ENCODE peak calls at places on chromosomes 16 and 17, in eight cellular contexts. Z is HFF-Myc; S is fibroblast of lung; A is CD8-positive, alpha-beta T cell; V is fibroblast of villous mesenchyme; B is kidney; X is PC-3; C is cardiac muscle cell. E is an unnamed sample.

GRCh38 chr17:2027528-2028233 is 2.3 kb upstream of the DPH1 start:
- DNase-seq in S (peak), X (no peak), A (no peak), Z (no peak), V (no peak), C (no peak), B (no peak), E (no peak)

GRCh38 chr17:67718325-67718941 is 697 bp downstream of the NOL11 start:
- DNase-seq in C (no peak), S (peak), Z (no peak), X (peak), V (no peak), B (no peak), A (no peak), E (no peak)

GRCh38 chr16:67449328-67449727 is 18.4 kb downstream of the HSD11B2 start:
- DNase-seq in C (no peak), Z (no peak), S (no peak), B (no peak), A (no peak), X (no peak), V (no peak), E (no peak)

GRCh38 chr17:38868095-38868967 is 1.5 kb upstream of the LASP1 start:
- DNase-seq in V (peak), B (peak), Z (no peak), X (no peak), C (peak), A (no peak), S (peak), E (no peak)

GRCh38 chr16:85026696-85027095 is 899 bp upstream of the KIAA0513 start:
- DNase-seq in C (no peak), V (no peak), A (no peak), B (no peak), X (peak), Z (no peak), S (no peak), E (no peak)

GRCh38 chr16:51881731-51882130 is 665.2 kb downstream of the TOX3 start:
- DNase-seq in S (peak), X (no peak), B (no peak), C (no peak), Z (no peak), V (peak), A (no peak), E (no peak)

GRCh38 chr17:30318190-30318589 is 15.7 kb downstream of the TMIGD1 start:
- DNase-seq in X (peak), Z (no peak), S (no peak), V (no peak), B (no peak), A (no peak), C (no peak), E (no peak)

GRCh38 chr16:17367932-17368331 is 102.8 kb downstream of the XYLT1 start:
- DNase-seq in X (no peak), C (peak), V (peak), A (no peak), B (no peak), Z (no peak), S (peak), E (no peak)

GRCh38 chr16:20940864-20941634 is 40.5 kb downstream of the LYRM1 start:
- DNase-seq in S (no peak), B (no peak), A (no peak), Z (no peak), V (no peak), X (peak), C (no peak), E (no peak)

DNA sequence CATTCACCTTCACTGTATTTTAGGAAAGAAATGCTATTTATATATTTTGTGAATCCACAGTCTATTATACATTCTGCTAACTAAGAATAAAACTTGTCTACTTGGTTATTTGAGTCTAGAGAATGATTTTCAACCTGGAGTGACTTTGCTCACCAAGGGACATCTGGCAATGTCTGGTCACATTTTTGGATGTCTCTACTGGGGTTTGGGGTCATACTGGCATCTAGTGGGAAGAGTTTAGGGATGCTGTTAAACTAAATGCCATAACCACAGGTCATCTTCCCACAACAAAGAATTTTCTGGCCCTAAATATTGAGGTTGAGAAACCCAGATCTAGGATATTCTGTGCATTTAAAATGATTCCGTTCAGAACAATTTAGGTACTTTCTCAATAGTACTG is 26.0 kb downstream of the KCNJ16 start:
- DNase-seq in S (no peak), A (no peak), V (no peak), C (no peak), X (peak), B (no peak), Z (no peak), E (no peak)
- TF ChIP-seq CTCF in S (peak), A (no peak), V (no peak), C (no peak), X (peak), B (no peak), Z (peak), E (no peak)

GRCh38 chr17:45848405-45848804 is 3.7 kb downstream of the SPPL2C start:
- DNase-seq in S (no peak), C (no peak), Z (no peak), X (no peak), A (no peak), V (no peak), B (no peak), E (no peak)
- H3K4me3 ChIP-seq in S (no peak), C (no peak), Z (no peak), X (no peak), A (no peak), V (no peak), B (no peak), E (no peak)

GRCh38 chr16:83968483-83968865 is 430 bp downstream of the NECAB2 start:
- DNase-seq in S (no peak), Z (no peak), V (no peak), C (peak), A (no peak), B (no peak), X (no peak), E (no peak)

GRCh38 chr16:83967091-83967490 is 953 bp upstream of the NECAB2 start:
- DNase-seq in X (no peak), V (no peak), Z (no peak), S (no peak), C (no peak), B (no peak), A (no peak), E (no peak)

GRCh38 chr16:83966153-83966696 is 1.8 kb upstream of the NECAB2 start:
- DNase-seq in Z (no peak), B (no peak), C (no peak), V (no peak), S (no peak), A (no peak), X (no peak), E (no peak)

GRCh38 chr16:83968891-83969672 is 1.0 kb downstream of the NECAB2 start:
- DNase-seq in A (no peak), X (no peak), B (peak), Z (no peak), S (no peak), V (no peak), C (no peak), E (no peak)

DNA sequence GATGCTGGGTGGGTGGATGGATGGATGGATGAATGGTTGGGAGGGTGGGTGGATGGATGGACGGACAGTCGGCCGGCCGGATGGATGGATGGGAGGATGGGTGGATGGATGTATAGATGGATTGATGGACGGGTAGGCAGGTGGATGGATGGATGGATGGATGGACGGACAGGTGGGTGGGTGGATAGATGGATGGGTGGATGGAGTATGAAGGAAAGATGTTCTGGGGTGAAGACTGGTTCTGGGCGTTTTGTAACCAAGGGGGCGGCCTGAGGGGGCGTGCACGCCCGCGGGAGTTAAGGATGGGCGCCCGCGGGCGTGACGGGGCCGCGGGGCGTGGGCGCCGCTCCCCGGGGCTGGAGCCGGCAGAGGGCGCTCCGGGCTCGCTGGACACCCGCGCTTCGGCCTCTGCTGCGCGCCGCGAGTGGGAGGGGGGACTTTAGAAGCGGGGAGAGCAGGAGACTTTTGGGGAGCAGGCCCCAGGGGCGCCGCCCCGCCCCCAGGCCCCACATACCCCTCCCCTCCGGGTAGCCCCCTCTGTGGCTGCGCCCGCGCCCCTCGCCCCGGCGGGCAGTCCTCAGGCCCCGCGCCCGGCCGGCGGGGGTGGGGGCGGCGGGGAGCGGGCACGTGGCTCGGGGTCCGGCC is at the start of gene NECAB2:
- DNase-seq in A (no peak), X (peak), S (peak), C (peak), V (peak), Z (no peak), B (peak), E (no peak)
- TF ChIP-seq CTCF in A (no peak), X (peak), S (peak), C (peak), V (peak), Z (peak), B (peak), E (peak)

GRCh38 chr16:2839650-2840450 is 9.7 kb downstream of the ZG16B start:
- DNase-seq in A (no peak), X (no peak), C (no peak), S (no peak), B (peak), V (no peak), Z (no peak), E (no peak)

GRCh38 chr16:2843526-2843925 is 13.4 kb downstream of the ZG16B start:
- DNase-seq in X (no peak), B (no peak), A (no peak), Z (no peak), C (no peak), S (no peak), V (no peak), E (no peak)

GRCh38 chr16:2840914-2841313 is 10.8 kb downstream of the ZG16B start:
- DNase-seq in S (no peak), V (no peak), Z (no peak), B (peak), A (no peak), X (no peak), C (no peak), E (no peak)

GRCh38 chr16:2842340-2843000 is 12.4 kb downstream of the ZG16B start:
- DNase-seq in C (peak), Z (no peak), A (peak), V (peak), S (peak), B (peak), X (no peak), E (peak)

DNA sequence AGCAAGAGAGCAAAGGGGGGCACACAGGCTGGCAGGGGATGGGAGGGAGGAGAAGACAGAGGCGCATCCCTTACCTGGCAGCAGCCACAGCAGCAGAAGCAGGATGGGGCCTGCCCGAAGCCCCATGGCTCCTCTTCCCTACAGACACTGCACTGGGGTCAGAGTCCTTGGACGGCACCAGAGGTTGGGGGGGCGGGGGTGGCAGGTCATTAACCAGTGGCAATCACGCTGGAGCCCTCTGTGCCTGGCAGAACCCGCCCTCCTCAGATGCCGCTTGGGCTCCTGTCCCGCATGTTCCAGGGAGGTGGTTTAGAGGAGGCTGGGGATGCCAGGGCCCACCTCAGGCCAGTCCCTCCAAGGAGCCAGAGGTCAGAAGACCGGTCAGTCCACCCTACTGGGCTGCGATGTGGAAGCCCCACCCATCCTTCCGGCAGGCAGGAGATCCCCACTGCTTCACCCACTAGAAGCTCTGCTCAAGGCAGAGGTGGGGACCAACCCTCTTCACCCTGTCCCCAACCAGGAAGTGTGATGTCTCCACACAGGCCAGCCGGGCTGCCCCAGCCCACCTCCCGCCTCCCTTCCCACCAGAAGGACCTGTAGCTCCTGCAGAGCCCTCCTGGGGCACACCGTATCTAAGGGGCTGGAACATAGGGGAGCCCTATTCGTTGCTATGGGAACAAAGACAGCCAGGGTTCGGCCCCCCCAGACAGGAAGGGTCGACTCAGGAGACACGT is 11.7 kb downstream of the ZG16B start:
- DNase-seq in B (peak), A (no peak), V (no peak), X (no peak), C (no peak), Z (no peak), S (no peak), E (no peak)
- H3K4me3 ChIP-seq in B (no peak), A (peak), V (peak), X (no peak), C (no peak), Z (no peak), S (no peak), E (peak)